ENCODE peak calls at places on chromosomes 12 and 14, in four cellular contexts. G, S, B and D are unnamed samples.

GRCh38 chr14:96852823-96853422 is 55.7 kb downstream of the VRK1 start:
- DNase-seq in B (peak), G (peak), S (peak), D (no peak)

GRCh38 chr12:20345866-20346265 is 22.5 kb upstream of the PDE3A start:
- DNase-seq in B (peak), S (no peak), G (no peak), D (no peak)

GRCh38 chr12:78290606-78291345 is 460.1 kb downstream of the NAV3 start:
- DNase-seq in S (peak), B (peak), G (peak), D (peak)

GRCh38 chr12:3604750-3605638 is 114.0 kb downstream of the PRMT8 start:
- DNase-seq in G (no peak), B (peak), S (no peak), D (no peak)

GRCh38 chr12:68418137-68418460 is 85.9 kb upstream of the MDM1 start:
- DNase-seq in B (no peak), G (no peak), S (no peak), D (no peak)

GRCh38 chr14:26738571-26738970 is 140.7 kb upstream of the NOVA1 start:
- DNase-seq in S (no peak), B (peak), G (no peak), D (no peak)

GRCh38 chr12:108299516-108299915 is 39.6 kb downstream of the CMKLR1 start:
- DNase-seq in G (no peak), S (no peak), B (no peak), D (no peak)

GRCh38 chr14:59768855-59769254 is 101.7 kb downstream of the RTN1 start:
- DNase-seq in G (no peak), B (peak), S (no peak), D (no peak)

GRCh38 chr14:70782361-70782760 is 27.0 kb downstream of the MAP3K9 start:
- DNase-seq in B (no peak), S (peak), G (no peak), D (no peak)

GRCh38 chr12:21221072-21221471 is 90.1 kb downstream of the SLCO1B1 start:
- DNase-seq in S (no peak), G (no peak), B (no peak), D (no peak)

GRCh38 chr14:69943084-69943797 is 64.0 kb downstream of the SMOC1 start:
- DNase-seq in G (no peak), B (no peak), S (no peak), D (peak)

GRCh38 chr12:13073191-13073590 is 29.0 kb downstream of the FAM234B start:
- DNase-seq in B (no peak), G (no peak), S (no peak), D (no peak)

GRCh38 chr12:13195244-13195643 is 1.3 kb upstream of the EMP1 start:
- DNase-seq in G (no peak), B (no peak), S (no peak), D (no peak)

GRCh38 chr14:68607081-68607851 is 185.6 kb downstream of the ZFP36L1 start:
- DNase-seq in S (no peak), G (no peak), B (peak), D (peak)

GRCh38 chr12:94074970-94075695 is 73.2 kb upstream of the PLXNC1 start:
- DNase-seq in B (peak), S (peak), G (peak), D (peak)

GRCh38 chr14:66330916-66331315 is 155.3 kb upstream of the CCDC196 start:
- DNase-seq in S (no peak), B (peak), G (no peak), D (no peak)

GRCh38 chr12:52787324-52787996 is 8.5 kb downstream of the KRT3 start:
- DNase-seq in S (no peak), B (no peak), G (no peak), D (no peak)